ENCODE peak calls at places on chromosome 10, in four cellular contexts. U is C1 segment of cervical spinal cord; W is mesenteric fat pad; V is activated CD8-positive, alpha-beta memory T cell treated with anti-CD3 and anti-CD28 coated beads for 1 hour. F is an unnamed sample.

GRCh38 chr10:96902762-96903358 is 70.8 kb downstream of the LCOR start:
- DNase-seq in U (no peak), W (no peak), V (no peak), F (no peak)

GRCh38 chr10:16835223-16835622 is 18.0 kb upstream of the RSU1 start:
- DNase-seq in U (no peak), W (no peak), V (no peak), F (no peak)

GRCh38 chr10:132121511-132121830 is 55.7 kb downstream of the JAKMIP3 start:
- DNase-seq in U (no peak), W (no peak), V (no peak), F (no peak)

GRCh38 chr10:91617073-91617580 is 15.7 kb downstream of the PPP1R3C start:
- DNase-seq in U (no peak), W (no peak), V (no peak), F (no peak)

GRCh38 chr10:35391153-35391953 is 55.0 kb downstream of the CCNY start:
- DNase-seq in U (no peak), W (no peak), V (no peak), F (no peak)

GRCh38 chr10:70679498-70679897 is 7.2 kb downstream of the ADAMTS14 start:
- DNase-seq in U (no peak), W (no peak), V (no peak), F (no peak)

GRCh38 chr10:30384791-30385201 is 35.7 kb upstream of the MTPAP start:
- DNase-seq in U (no peak), W (no peak), V (no peak), F (no peak)

GRCh38 chr10:119425102-119425880 is 117.2 kb downstream of the RGS10 start:
- DNase-seq in U (no peak), W (no peak), V (no peak), F (no peak)

GRCh38 chr10:29239569-29240472 is 49.0 kb upstream of the LYZL1 start:
- DNase-seq in U (no peak), W (no peak), V (no peak), F (no peak)